ENCODE peak calls at places on chromosomes 6 and 20, in five cellular contexts. One of them, this sample, is unnamed.

GRCh38 chr6:94953867-94954631 is 623.3 kb upstream of the MANEA start:
- DNase-seq in small intestine: no peak
- DNase-seq in SJSA1: no peak
- DNase-seq in upper lobe of right lung: no peak
- DNase-seq in fibroblast of lung: peak
- DNase-seq in this sample: no peak

GRCh38 chr20:34458631-34459030 is 57.6 kb upstream of the DYNLRB1 start:
- DNase-seq in small intestine: no peak
- DNase-seq in SJSA1: no peak
- DNase-seq in upper lobe of right lung: no peak
- DNase-seq in fibroblast of lung: peak
- DNase-seq in this sample: no peak

GRCh38 chr6:125296461-125296860 is 5.3 kb downstream of the HDDC2 start:
- DNase-seq in small intestine: no peak
- DNase-seq in fibroblast of lung: no peak
- DNase-seq in SJSA1: no peak
- DNase-seq in upper lobe of right lung: no peak
- DNase-seq in this sample: no peak

GRCh38 chr6:130381459-130382380 is 15.9 kb downstream of the TMEM200A start:
- DNase-seq in upper lobe of right lung: no peak
- DNase-seq in SJSA1: no peak
- DNase-seq in fibroblast of lung: no peak
- DNase-seq in small intestine: peak
- DNase-seq in this sample: no peak

GRCh38 chr20:57909763-57910331 is 200.0 kb upstream of the PMEPA1 start:
- DNase-seq in small intestine: no peak
- DNase-seq in upper lobe of right lung: peak
- DNase-seq in fibroblast of lung: no peak
- DNase-seq in SJSA1: no peak
- DNase-seq in this sample: peak

GRCh38 chr6:161010418-161010817 is 18.8 kb downstream of the MAP3K4 start:
- DNase-seq in SJSA1: no peak
- DNase-seq in small intestine: no peak
- DNase-seq in fibroblast of lung: peak
- DNase-seq in upper lobe of right lung: no peak
- DNase-seq in this sample: no peak

GRCh38 chr6:79369026-79369425 is 134.5 kb upstream of the HMGN3 start:
- DNase-seq in SJSA1: no peak
- DNase-seq in small intestine: no peak
- DNase-seq in fibroblast of lung: no peak
- DNase-seq in upper lobe of right lung: no peak
- DNase-seq in this sample: no peak

GRCh38 chr20:33490023-33490933 is at the start of gene CBFA2T2:
- DNase-seq in upper lobe of right lung: peak
- DNase-seq in SJSA1: peak
- DNase-seq in fibroblast of lung: peak
- DNase-seq in small intestine: peak
- DNase-seq in this sample: peak

GRCh38 chr6:34865107-34865506 is 22.7 kb downstream of the TAF11 start:
- DNase-seq in fibroblast of lung: no peak
- DNase-seq in upper lobe of right lung: no peak
- DNase-seq in SJSA1: no peak
- DNase-seq in small intestine: no peak
- DNase-seq in this sample: no peak

GRCh38 chr6:56652231-56652630 is 9.5 kb upstream of the DST start:
- DNase-seq in small intestine: no peak
- DNase-seq in fibroblast of lung: no peak
- DNase-seq in upper lobe of right lung: no peak
- DNase-seq in SJSA1: peak
- DNase-seq in this sample: no peak

GRCh38 chr6:125718109-125718508 is 31.3 kb upstream of the HEY2 start:
- DNase-seq in small intestine: peak
- DNase-seq in SJSA1: no peak
- DNase-seq in upper lobe of right lung: no peak
- DNase-seq in fibroblast of lung: no peak
- DNase-seq in this sample: no peak

GRCh38 chr20:43388267-43389081 is 69.2 kb upstream of the SRSF6 start:
- DNase-seq in small intestine: no peak
- DNase-seq in SJSA1: no peak
- DNase-seq in fibroblast of lung: no peak
- DNase-seq in upper lobe of right lung: peak
- DNase-seq in this sample: no peak

GRCh38 chr20:35992713-35993335 is 24.4 kb downstream of the CNBD2 start:
- DNase-seq in fibroblast of lung: peak
- DNase-seq in SJSA1: peak
- DNase-seq in upper lobe of right lung: no peak
- DNase-seq in small intestine: peak
- DNase-seq in this sample: no peak

GRCh38 chr6:43278524-43279078 is 19.5 kb upstream of the SLC22A7 start:
- DNase-seq in small intestine: peak
- DNase-seq in SJSA1: peak
- DNase-seq in upper lobe of right lung: no peak
- DNase-seq in fibroblast of lung: no peak
- DNase-seq in this sample: peak

GRCh38 chr20:32871622-32872160 is 13.0 kb downstream of the EFCAB8 start:
- DNase-seq in SJSA1: no peak
- DNase-seq in small intestine: no peak
- DNase-seq in upper lobe of right lung: no peak
- DNase-seq in fibroblast of lung: no peak
- DNase-seq in this sample: no peak

GRCh38 chr6:137724495-137725211 is 142.4 kb upstream of the TNFAIP3 start:
- DNase-seq in upper lobe of right lung: peak
- DNase-seq in SJSA1: no peak
- DNase-seq in small intestine: no peak
- DNase-seq in fibroblast of lung: no peak
- DNase-seq in this sample: no peak

GRCh38 chr6:125904871-125905270 is 51.7 kb upstream of the HINT3 start:
- DNase-seq in fibroblast of lung: no peak
- DNase-seq in SJSA1: no peak
- DNase-seq in small intestine: no peak
- DNase-seq in upper lobe of right lung: no peak
- DNase-seq in this sample: no peak

DNA sequence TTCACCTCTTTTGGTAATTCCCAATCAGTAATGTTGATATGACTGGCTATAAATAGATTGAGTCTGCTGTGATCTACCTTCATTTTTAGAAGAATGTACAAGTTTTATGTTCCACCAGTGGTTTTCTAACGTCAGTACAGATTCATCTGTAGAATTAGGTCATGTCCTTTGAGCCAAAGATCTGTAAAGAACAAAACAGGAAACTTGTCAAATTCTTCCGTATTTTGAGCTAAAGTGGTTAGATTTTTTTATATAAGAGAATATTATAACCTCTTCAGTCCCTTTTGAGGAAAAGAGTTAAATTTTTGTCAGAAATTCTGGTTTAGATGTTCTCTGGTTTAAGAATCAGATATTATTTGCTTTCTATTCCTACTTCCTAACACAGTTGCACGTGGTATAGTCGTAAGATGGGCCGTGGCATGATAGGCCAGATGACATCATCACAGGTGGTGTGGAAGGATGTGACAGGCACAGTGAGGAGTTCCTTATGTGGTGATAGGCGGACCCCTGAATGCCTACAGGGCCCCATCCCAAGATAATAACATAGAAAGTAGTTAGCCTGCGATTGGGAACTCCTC is 62.3 kb downstream of the SNX9 start:
- DNase-seq in upper lobe of right lung: no peak
- DNase-seq in SJSA1: no peak
- DNase-seq in fibroblast of lung: no peak
- DNase-seq in small intestine: peak
- DNase-seq in this sample: no peak
- H3K27ac ChIP-seq in upper lobe of right lung: no peak
- H3K27ac ChIP-seq in SJSA1: no peak
- H3K27ac ChIP-seq in fibroblast of lung: no peak
- H3K27ac ChIP-seq in small intestine: peak
- H3K27ac ChIP-seq in this sample: peak

GRCh38 chr6:10511477-10511876 is 9.7 kb upstream of the GCNT2 start:
- DNase-seq in fibroblast of lung: no peak
- DNase-seq in SJSA1: peak
- DNase-seq in upper lobe of right lung: no peak
- DNase-seq in small intestine: no peak
- DNase-seq in this sample: no peak
- H3K27ac ChIP-seq in fibroblast of lung: no peak
- H3K27ac ChIP-seq in SJSA1: peak
- H3K27ac ChIP-seq in upper lobe of right lung: no peak
- H3K27ac ChIP-seq in small intestine: no peak
- H3K27ac ChIP-seq in this sample: no peak

GRCh38 chr6:75502884-75503283 is 9.3 kb upstream of the FILIP1 start:
- DNase-seq in small intestine: no peak
- DNase-seq in upper lobe of right lung: no peak
- DNase-seq in SJSA1: no peak
- DNase-seq in fibroblast of lung: no peak
- DNase-seq in this sample: no peak
- H3K27ac ChIP-seq in small intestine: no peak
- H3K27ac ChIP-seq in upper lobe of right lung: no peak
- H3K27ac ChIP-seq in SJSA1: no peak
- H3K27ac ChIP-seq in fibroblast of lung: no peak
- H3K27ac ChIP-seq in this sample: no peak

GRCh38 chr20:40718214-40718949 is 29.3 kb upstream of the MAFB start:
- DNase-seq in small intestine: no peak
- DNase-seq in upper lobe of right lung: no peak
- DNase-seq in fibroblast of lung: no peak
- DNase-seq in SJSA1: no peak
- DNase-seq in this sample: no peak
- H3K27ac ChIP-seq in small intestine: no peak
- H3K27ac ChIP-seq in upper lobe of right lung: no peak
- H3K27ac ChIP-seq in fibroblast of lung: no peak
- H3K27ac ChIP-seq in SJSA1: no peak
- H3K27ac ChIP-seq in this sample: no peak

GRCh38 chr6:14038636-14039035 is 78.9 kb upstream of the CD83 start:
- DNase-seq in fibroblast of lung: peak
- DNase-seq in upper lobe of right lung: no peak
- DNase-seq in small intestine: no peak
- DNase-seq in SJSA1: no peak
- DNase-seq in this sample: no peak

GRCh38 chr6:14039038-14039437 is 78.5 kb upstream of the CD83 start:
- DNase-seq in upper lobe of right lung: no peak
- DNase-seq in small intestine: no peak
- DNase-seq in fibroblast of lung: no peak
- DNase-seq in SJSA1: no peak
- DNase-seq in this sample: no peak

GRCh38 chr6:14036911-14037310 is 80.7 kb upstream of the CD83 start:
- DNase-seq in fibroblast of lung: no peak
- DNase-seq in SJSA1: no peak
- DNase-seq in upper lobe of right lung: no peak
- DNase-seq in small intestine: no peak
- DNase-seq in this sample: no peak

GRCh38 chr6:14037402-14038277 is 79.9 kb upstream of the CD83 start:
- DNase-seq in SJSA1: peak
- DNase-seq in fibroblast of lung: peak
- DNase-seq in upper lobe of right lung: no peak
- DNase-seq in small intestine: no peak
- DNase-seq in this sample: no peak

GRCh38 chr6:14035448-14035847 is 82.1 kb upstream of the CD83 start:
- DNase-seq in fibroblast of lung: peak
- DNase-seq in SJSA1: peak
- DNase-seq in upper lobe of right lung: no peak
- DNase-seq in small intestine: no peak
- DNase-seq in this sample: no peak
- H3K27ac ChIP-seq in fibroblast of lung: peak
- H3K27ac ChIP-seq in SJSA1: peak
- H3K27ac ChIP-seq in upper lobe of right lung: peak
- H3K27ac ChIP-seq in small intestine: no peak
- H3K27ac ChIP-seq in this sample: no peak

GRCh38 chr6:91337967-91338366 is 751.1 kb upstream of the MAP3K7 start:
- DNase-seq in upper lobe of right lung: no peak
- DNase-seq in small intestine: no peak
- DNase-seq in fibroblast of lung: no peak
- DNase-seq in SJSA1: no peak
- DNase-seq in this sample: no peak
- H3K27ac ChIP-seq in upper lobe of right lung: no peak
- H3K27ac ChIP-seq in small intestine: no peak
- H3K27ac ChIP-seq in fibroblast of lung: no peak
- H3K27ac ChIP-seq in SJSA1: no peak
- H3K27ac ChIP-seq in this sample: no peak

This sample was measured in Peyer's patch.